ENCODE peak calls at places on chromosomes 6 and 20, in nine cellular contexts. C, K, P, W, Q, U, S, T and F are unnamed samples.

GRCh38 chr20:62952373-62953166 is at the start of gene SLC17A9:
- DNase-seq in C (peak; percentile 90), K (no peak), P (peak; percentile 69), W (peak; percentile 38), Q (no peak), U (peak; percentile 36), S (no peak), T (no peak), F (peak; percentile 22)

GRCh38 chr6:30711758-30712380 is 5.2 kb downstream of the MDC1 start:
- DNase-seq in C (no peak), K (no peak), P (no peak), W (no peak), Q (no peak), U (no peak), S (no peak), T (no peak), F (no peak)

GRCh38 chr6:52983159-52983848 is 11.8 kb downstream of the GSTA4 start:
- DNase-seq in C (no peak), K (no peak), P (no peak), W (no peak), Q (no peak), U (no peak), S (no peak), T (no peak), F (no peak)

GRCh38 chr20:24611360-24612140 is 142.1 kb downstream of the SYNDIG1 start:
- DNase-seq in C (no peak), K (no peak), P (no peak), W (no peak), Q (no peak), U (no peak), S (no peak), T (no peak), F (no peak)

GRCh38 chr20:32036716-32037355 is 15.2 kb upstream of the HCK start:
- DNase-seq in C (no peak), K (no peak), P (no peak), W (no peak), Q (no peak), U (peak; percentile 32), S (peak; percentile 17), T (no peak), F (no peak)

GRCh38 chr6:118537579-118537978 is 10.5 kb upstream of the PLN start:
- DNase-seq in C (no peak), K (peak; percentile 2), P (no peak), W (no peak), Q (no peak), U (no peak), S (no peak), T (no peak), F (no peak)

GRCh38 chr20:16292227-16292626 is 281.0 kb downstream of the KIF16B start:
- DNase-seq in C (no peak), K (no peak), P (no peak), W (no peak), Q (no peak), U (peak; percentile 31), S (no peak), T (no peak), F (no peak)

GRCh38 chr6:145967549-145967948 is 3.4 kb upstream of the SHPRH start:
- DNase-seq in C (no peak), K (no peak), P (no peak), W (no peak), Q (no peak), U (no peak), S (no peak), T (no peak), F (no peak)

GRCh38 chr6:108661430-108661829 is 100.7 kb downstream of the FOXO3 start:
- DNase-seq in C (no peak), K (no peak), P (peak; percentile 28), W (no peak), Q (no peak), U (peak; percentile 78), S (no peak), T (no peak), F (no peak)

GRCh38 chr6:24689964-24690363 is 23.1 kb downstream of the ACOT13 start:
- DNase-seq in C (no peak), K (no peak), P (no peak), W (no peak), Q (no peak), U (peak; percentile 76), S (no peak), T (no peak), F (no peak)

GRCh38 chr6:75412937-75413662 is 80.5 kb downstream of the FILIP1 start:
- DNase-seq in C (no peak), K (no peak), P (no peak), W (no peak), Q (no peak), U (peak; percentile 38), S (no peak), T (no peak), F (no peak)

GRCh38 chr20:62066983-62067433 is 1.3 kb upstream of the TAF4 start:
- DNase-seq in C (peak; percentile 33), K (no peak), P (no peak), W (no peak), Q (no peak), U (peak; percentile 21), S (no peak), T (no peak), F (no peak)

GRCh38 chr6:158769228-158769627 is 49.9 kb downstream of the EZR start:
- DNase-seq in C (no peak), K (no peak), P (no peak), W (no peak), Q (no peak), U (no peak), S (no peak), T (no peak), F (no peak)

GRCh38 chr20:25270829-25271251 is 23.0 kb downstream of the PYGB start:
- DNase-seq in C (no peak), K (no peak), P (no peak), W (no peak), Q (no peak), U (no peak), S (no peak), T (no peak), F (no peak)

GRCh38 chr6:15242937-15243614 is 2.8 kb upstream of the JARID2 start:
- DNase-seq in C (no peak), K (no peak), P (no peak), W (no peak), Q (no peak), U (no peak), S (no peak), T (no peak), F (no peak)

GRCh38 chr6:137734875-137735182 is 132.2 kb upstream of the TNFAIP3 start:
- DNase-seq in C (no peak), K (no peak), P (no peak), W (no peak), Q (no peak), U (peak; percentile 74), S (no peak), T (no peak), F (no peak)

GRCh38 chr20:26163890-26164289 is 467.2 kb upstream of the ZNF337 start:
- DNase-seq in C (no peak), K (no peak), P (peak; percentile 91), W (no peak), Q (no peak), U (peak; percentile 93), S (peak; percentile 85), T (peak; percentile 53), F (no peak)

GRCh38 chr6:160013987-160014868 is 45.3 kb downstream of the IGF2R start:
- DNase-seq in C (no peak), K (no peak), P (no peak), W (no peak), Q (no peak), U (peak; percentile 26), S (peak; percentile 21), T (no peak), F (no peak)

GRCh38 chr6:87154641-87155271 is 609 bp upstream of the ZNF292 start:
- DNase-seq in C (peak; percentile 86), K (peak; percentile 10), P (peak; percentile 88), W (no peak), Q (peak; percentile 80), U (peak; percentile 87), S (peak; percentile 74), T (peak; percentile 59), F (no peak)

GRCh38 chr6:131781717-131782116 is 26.1 kb upstream of the ENPP1 start:
- DNase-seq in C (no peak), K (no peak), P (no peak), W (no peak), Q (no peak), U (no peak), S (no peak), T (no peak), F (no peak)

GRCh38 chr20:23148721-23149570 is 62.8 kb upstream of the CD93 start:
- DNase-seq in C (no peak), K (no peak), P (no peak), W (no peak), Q (no peak), U (no peak), S (no peak), T (no peak), F (no peak)

GRCh38 chr6:38578075-38578474 is 61.7 kb downstream of the BTBD9 start:
- DNase-seq in C (no peak), K (no peak), P (no peak), W (no peak), Q (no peak), U (no peak), S (no peak), T (no peak), F (no peak)

GRCh38 chr6:163207984-163208383 is 206.5 kb upstream of the QKI start:
- DNase-seq in C (no peak), K (no peak), P (no peak), W (no peak), Q (no peak), U (no peak), S (no peak), T (no peak), F (no peak)